ENCODE peak calls at places on chromosomes 11 and 22, in ten cellular contexts. One of them, this sample, is unnamed.

GRCh38 chr11:94511932-94512781 is at the start of gene C11orf97:
- DNase-seq in C1 segment of cervical spinal cord: peak; percentile 9
- DNase-seq in H1: peak; percentile 25
- DNase-seq in ecto neural progenitor cell: peak; percentile 90
- DNase-seq in HS-5: no peak
- DNase-seq in activated naive CD4-positive, alpha-beta T cell: peak; percentile 36
- DNase-seq in psoas muscle: peak; percentile 45
- DNase-seq in NCI-H1092 treated with DMSO at 0.1 percent for 48 hours: peak; percentile 31
- DNase-seq in NCI-H345: peak; percentile 66
- DNase-seq in endothelial cell: peak; percentile 73
- DNase-seq in this sample: peak; percentile 56

GRCh38 chr11:11117730-11118129 is 235.3 kb downstream of the CSNK2A3 start:
- DNase-seq in C1 segment of cervical spinal cord: no peak
- DNase-seq in H1: no peak
- DNase-seq in ecto neural progenitor cell: no peak
- DNase-seq in HS-5: no peak
- DNase-seq in activated naive CD4-positive, alpha-beta T cell: no peak
- DNase-seq in psoas muscle: no peak
- DNase-seq in NCI-H1092 treated with DMSO at 0.1 percent for 48 hours: no peak
- DNase-seq in NCI-H345: no peak
- DNase-seq in endothelial cell: no peak
- DNase-seq in this sample: peak; percentile 13

GRCh38 chr22:42646569-42647525 is 2.3 kb downstream of the CYB5R3 start:
- DNase-seq in C1 segment of cervical spinal cord: no peak
- DNase-seq in H1: no peak
- DNase-seq in ecto neural progenitor cell: peak; percentile 41
- DNase-seq in HS-5: no peak
- DNase-seq in activated naive CD4-positive, alpha-beta T cell: no peak
- DNase-seq in psoas muscle: no peak
- DNase-seq in NCI-H1092 treated with DMSO at 0.1 percent for 48 hours: no peak
- DNase-seq in NCI-H345: peak; percentile 22
- DNase-seq in endothelial cell: no peak
- DNase-seq in this sample: peak; percentile 5

GRCh38 chr11:2304156-2305139 is 2.6 kb downstream of the TSPAN32 start:
- DNase-seq in C1 segment of cervical spinal cord: no peak
- DNase-seq in H1: no peak
- DNase-seq in ecto neural progenitor cell: peak; percentile 54
- DNase-seq in HS-5: no peak
- DNase-seq in activated naive CD4-positive, alpha-beta T cell: no peak
- DNase-seq in psoas muscle: no peak
- DNase-seq in NCI-H1092 treated with DMSO at 0.1 percent for 48 hours: no peak
- DNase-seq in NCI-H345: no peak
- DNase-seq in endothelial cell: no peak
- DNase-seq in this sample: no peak

GRCh38 chr11:95262994-95263764 is 32.2 kb upstream of the SESN3 start:
- DNase-seq in C1 segment of cervical spinal cord: no peak
- DNase-seq in H1: no peak
- DNase-seq in ecto neural progenitor cell: no peak
- DNase-seq in HS-5: no peak
- DNase-seq in activated naive CD4-positive, alpha-beta T cell: no peak
- DNase-seq in psoas muscle: no peak
- DNase-seq in NCI-H1092 treated with DMSO at 0.1 percent for 48 hours: no peak
- DNase-seq in NCI-H345: no peak
- DNase-seq in endothelial cell: no peak
- DNase-seq in this sample: peak; percentile 61

GRCh38 chr11:95487938-95488337 is 256.9 kb upstream of the SESN3 start:
- DNase-seq in C1 segment of cervical spinal cord: no peak
- DNase-seq in H1: no peak
- DNase-seq in ecto neural progenitor cell: no peak
- DNase-seq in HS-5: no peak
- DNase-seq in activated naive CD4-positive, alpha-beta T cell: no peak
- DNase-seq in psoas muscle: no peak
- DNase-seq in NCI-H1092 treated with DMSO at 0.1 percent for 48 hours: no peak
- DNase-seq in NCI-H345: no peak
- DNase-seq in endothelial cell: no peak
- DNase-seq in this sample: no peak

GRCh38 chr22:49365910-49366309 is 461.8 kb downstream of the BRD1 start:
- DNase-seq in C1 segment of cervical spinal cord: no peak
- DNase-seq in H1: no peak
- DNase-seq in ecto neural progenitor cell: no peak
- DNase-seq in HS-5: no peak
- DNase-seq in activated naive CD4-positive, alpha-beta T cell: no peak
- DNase-seq in psoas muscle: no peak
- DNase-seq in NCI-H1092 treated with DMSO at 0.1 percent for 48 hours: no peak
- DNase-seq in NCI-H345: peak; percentile 95
- DNase-seq in endothelial cell: peak; percentile 0
- DNase-seq in this sample: no peak

GRCh38 chr11:6248248-6248647 is 9.4 kb downstream of the CNGA4 start:
- DNase-seq in C1 segment of cervical spinal cord: no peak
- DNase-seq in H1: no peak
- DNase-seq in ecto neural progenitor cell: no peak
- DNase-seq in HS-5: no peak
- DNase-seq in activated naive CD4-positive, alpha-beta T cell: no peak
- DNase-seq in psoas muscle: no peak
- DNase-seq in NCI-H1092 treated with DMSO at 0.1 percent for 48 hours: no peak
- DNase-seq in NCI-H345: no peak
- DNase-seq in endothelial cell: no peak
- DNase-seq in this sample: no peak

GRCh38 chr11:118476676-118477075 is 40.4 kb downstream of the KMT2A start:
- DNase-seq in C1 segment of cervical spinal cord: no peak
- DNase-seq in H1: no peak
- DNase-seq in ecto neural progenitor cell: no peak
- DNase-seq in HS-5: no peak
- DNase-seq in activated naive CD4-positive, alpha-beta T cell: no peak
- DNase-seq in psoas muscle: no peak
- DNase-seq in NCI-H1092 treated with DMSO at 0.1 percent for 48 hours: no peak
- DNase-seq in NCI-H345: no peak
- DNase-seq in endothelial cell: no peak
- DNase-seq in this sample: no peak

GRCh38 chr11:60942970-60943565 is 8.9 kb downstream of the SLC15A3 start:
- DNase-seq in C1 segment of cervical spinal cord: no peak
- DNase-seq in H1: no peak
- DNase-seq in ecto neural progenitor cell: no peak
- DNase-seq in HS-5: no peak
- DNase-seq in activated naive CD4-positive, alpha-beta T cell: no peak
- DNase-seq in psoas muscle: no peak
- DNase-seq in NCI-H1092 treated with DMSO at 0.1 percent for 48 hours: peak; percentile 76
- DNase-seq in NCI-H345: peak; percentile 91
- DNase-seq in endothelial cell: no peak
- DNase-seq in this sample: peak; percentile 90